ENCODE peak calls at places on chromosomes 13 and 19, in five cellular contexts. Z is lower lobe of right lung; C is AG04450; X is activated CD8-positive, alpha-beta memory T cell treated with anti-CD3 and anti-CD28 coated beads for 4 hours; I is kidney glomerular epithelial cell. U is an unnamed sample.

GRCh38 chr19:8089664-8090601 is 37.4 kb downstream of the CCL25 start:
- DNase-seq in Z (no peak), C (no peak), X (no peak), I (no peak), U (peak; percentile 55)

GRCh38 chr19:47713046-47714021 is at the start of gene EHD2:
- DNase-seq in Z (peak; percentile 73), C (peak; percentile 48), X (no peak), I (peak; percentile 28), U (peak; percentile 93)

GRCh38 chr13:113742000-113742441 is 17.0 kb upstream of the TMEM255B start:
- DNase-seq in Z (peak; percentile 70), C (no peak), X (no peak), I (peak; percentile 19), U (peak; percentile 85)

GRCh38 chr19:48123907-48124675 is 13.5 kb upstream of the PLA2G4C start:
- DNase-seq in Z (no peak), C (peak; percentile 15), X (no peak), I (peak; percentile 33), U (no peak)

GRCh38 chr13:21638319-21639282 is 32.3 kb upstream of the FGF9 start:
- DNase-seq in Z (no peak), C (no peak), X (no peak), I (peak; percentile 10), U (no peak)

GRCh38 chr19:50703915-50704548 is 15.6 kb downstream of the SHANK1 start:
- DNase-seq in Z (no peak), C (no peak), X (no peak), I (no peak), U (no peak)

GRCh38 chr19:39177736-39178135 is 19.0 kb upstream of the NCCRP1 start:
- DNase-seq in Z (no peak), C (no peak), X (no peak), I (no peak), U (no peak)

GRCh38 chr13:40187836-40188591 is 478.4 kb downstream of the FOXO1 start:
- DNase-seq in Z (no peak), C (no peak), X (peak; percentile 13), I (no peak), U (no peak)

GRCh38 chr19:15378529-15379082 is 981 bp downstream of the AKAP8 start:
- DNase-seq in Z (peak; percentile 70), C (no peak), X (peak; percentile 13), I (peak; percentile 63), U (peak; percentile 85)

GRCh38 chr19:18712981-18713380 is 29.5 kb downstream of the CRTC1 start:
- DNase-seq in Z (no peak), C (no peak), X (no peak), I (no peak), U (no peak)

GRCh38 chr13:44407891-44408290 is 34.3 kb downstream of the SERP2 start:
- DNase-seq in Z (no peak), C (no peak), X (no peak), I (no peak), U (no peak)

GRCh38 chr13:88602786-88603777 is 931.9 kb downstream of the SLITRK5 start:
- DNase-seq in Z (no peak), C (no peak), X (no peak), I (peak; percentile 41), U (no peak)

GRCh38 chr19:46955114-46955812 is 64.4 kb upstream of the NPAS1 start:
- DNase-seq in Z (no peak), C (no peak), X (peak; percentile 22), I (peak; percentile 22), U (no peak)

GRCh38 chr19:57192993-57193392 is 1.7 kb downstream of the ZNF264 start:
- DNase-seq in Z (no peak), C (no peak), X (no peak), I (no peak), U (no peak)

GRCh38 chr13:67100723-67101122 is 129.4 kb downstream of the PCDH9 start:
- DNase-seq in Z (no peak), C (no peak), X (no peak), I (no peak), U (no peak)

GRCh38 chr19:461664-462551 is 1.1 kb upstream of the SHC2 start:
- DNase-seq in Z (no peak), C (no peak), X (no peak), I (no peak), U (no peak)

GRCh38 chr19:33302974-33303790 is 848 bp upstream of the CEBPA start:
- DNase-seq in Z (peak; percentile 79), C (no peak), X (no peak), I (peak; percentile 32), U (peak; percentile 87)

GRCh38 chr19:13152356-13152853 is 2.2 kb downstream of the IER2 start:
- DNase-seq in Z (no peak), C (no peak), X (no peak), I (peak; percentile 44), U (no peak)

GRCh38 chr13:44012910-44013309 is 133.2 kb downstream of the LACC1 start:
- DNase-seq in Z (no peak), C (no peak), X (no peak), I (peak; percentile 76), U (no peak)

GRCh38 chr13:31793246-31793645 is 53.9 kb downstream of the RXFP2 start:
- DNase-seq in Z (no peak), C (peak; percentile 3), X (no peak), I (no peak), U (no peak)

GRCh38 chr13:51765142-51765515 is 38.8 kb downstream of the DHRS12 start:
- DNase-seq in Z (no peak), C (no peak), X (no peak), I (no peak), U (no peak)

GRCh38 chr13:113903361-113903760 is 39.5 kb upstream of the GAS6 start:
- DNase-seq in Z (no peak), C (no peak), X (no peak), I (no peak), U (peak; percentile 84)

GRCh38 chr19:3006075-3006767 is 22.9 kb downstream of the TLE2 start:
- DNase-seq in Z (no peak), C (no peak), X (no peak), I (no peak), U (no peak)

GRCh38 chr19:47228168-47228936 is 2.6 kb downstream of the BBC3 start:
- DNase-seq in Z (peak; percentile 73), C (no peak), X (no peak), I (no peak), U (peak; percentile 84)

GRCh38 chr19:8034178-8034525 is 18.4 kb upstream of the CCL25 start:
- DNase-seq in Z (no peak), C (no peak), X (no peak), I (no peak), U (no peak)

GRCh38 chr19:47497821-47498520 is 14.0 kb upstream of the KPTN start:
- DNase-seq in Z (no peak), C (no peak), X (no peak), I (no peak), U (no peak)

GRCh38 chr13:33249066-33249465 is 36.5 kb downstream of the STARD13 start:
- DNase-seq in Z (no peak), C (no peak), X (no peak), I (no peak), U (no peak)

GRCh38 chr19:2455481-2456300 is 1.1 kb downstream of the LMNB2 start:
- DNase-seq in Z (peak; percentile 62), C (no peak), X (peak; percentile 35), I (no peak), U (peak; percentile 84)

GRCh38 chr19:51098366-51099069 is 9.7 kb downstream of the CTU1 start:
- DNase-seq in Z (peak; percentile 82), C (no peak), X (no peak), I (no peak), U (peak; percentile 92)

GRCh38 chr19:5690125-5690954 is at the start of gene RPL36:
- DNase-seq in Z (peak; percentile 99), C (peak; percentile 92), X (peak; percentile 94), I (peak; percentile 90), U (peak; percentile 100)

GRCh38 chr13:97256343-97256783 is 34.2 kb downstream of the MBNL2 start:
- DNase-seq in Z (no peak), C (peak; percentile 74), X (no peak), I (peak; percentile 79), U (no peak)

GRCh38 chr19:3556978-3557460 is 367 bp downstream of the MFSD12 start:
- DNase-seq in Z (peak; percentile 70), C (no peak), X (peak; percentile 57), I (no peak), U (no peak)

GRCh38 chr19:52237771-52238400 is 31.5 kb upstream of the ZNF766 start:
- DNase-seq in Z (peak; percentile 53), C (peak; percentile 54), X (peak; percentile 22), I (peak; percentile 10), U (no peak)

GRCh38 chr19:48770223-48770622 is 14.9 kb downstream of the FGF21 start:
- DNase-seq in Z (no peak), C (no peak), X (no peak), I (no peak), U (no peak)